ENCODE peak calls at places on chromosome X, in four cellular contexts. W, I, H and Z are unnamed samples.

GRCh38 chrX:154460326-154460725 is 2.2 kb downstream of the PLXNA3 start:
- DNase-seq in W (no peak), I (no peak), H (no peak), Z (no peak)

GRCh38 chrX:49272426-49272825 is 2.8 kb downstream of the PPP1R3F start:
- DNase-seq in W (no peak), I (no peak), H (no peak), Z (no peak)

GRCh38 chrX:12930150-12930549 is 23.7 kb downstream of the TLR8 start:
- DNase-seq in W (no peak), I (no peak), H (no peak), Z (no peak)

GRCh38 chrX:43552166-43552565 is 103.9 kb upstream of the MAOA start:
- DNase-seq in W (no peak), I (no peak), H (no peak), Z (no peak)

GRCh38 chrX:12685541-12685940 is 105.7 kb upstream of the PRPS2 start:
- DNase-seq in W (no peak), I (no peak), H (peak; percentile 9), Z (no peak)

GRCh38 chrX:40127052-40127451 is 29.3 kb upstream of the BCOR start:
- DNase-seq in W (no peak), I (no peak), H (no peak), Z (no peak)

GRCh38 chrX:64394874-64395567 is at the start of gene MTMR8:
- DNase-seq in W (peak; percentile 41), I (peak; percentile 60), H (no peak), Z (peak; percentile 81)

GRCh38 chrX:77160301-77160700 is 286.9 kb upstream of the FGF16 start:
- DNase-seq in W (no peak), I (no peak), H (no peak), Z (peak; percentile 74)

GRCh38 chrX:44876767-44877166 is 3.8 kb downstream of the KDM6A start:
- DNase-seq in W (no peak), I (no peak), H (no peak), Z (no peak)

GRCh38 chrX:68571292-68572256 is 72.7 kb downstream of the YIPF6 start:
- DNase-seq in W (no peak), I (no peak), H (peak; percentile 82), Z (no peak)

GRCh38 chrX:78315745-78316144 is 11.7 kb downstream of the CYSLTR1 start:
- DNase-seq in W (no peak), I (no peak), H (no peak), Z (no peak)

GRCh38 chrX:1546601-1547275 is 9.8 kb upstream of the P2RY8 start:
- DNase-seq in W (no peak), I (no peak), H (no peak), Z (no peak)

GRCh38 chrX:153704021-153704526 is 16.3 kb downstream of the SLC6A8 start:
- DNase-seq in W (no peak), I (no peak), H (no peak), Z (no peak)

GRCh38 chrX:15059488-15059887 is 186.3 kb downstream of the MOSPD2 start:
- DNase-seq in W (no peak), I (no peak), H (no peak), Z (no peak)

GRCh38 chrX:29530520-29530919 is 684.8 kb upstream of the MAGEB2 start:
- DNase-seq in W (no peak), I (no peak), H (peak; percentile 51), Z (no peak)

GRCh38 chrX:39814391-39814790 is 283.4 kb downstream of the BCOR start:
- DNase-seq in W (no peak), I (no peak), H (no peak), Z (no peak)

GRCh38 chrX:45584717-45585116 is 384.0 kb upstream of the DIPK2B start:
- DNase-seq in W (no peak), I (no peak), H (no peak), Z (no peak)

GRCh38 chrX:42028113-42028512 is 104.8 kb upstream of the CASK start:
- DNase-seq in W (no peak), I (no peak), H (no peak), Z (no peak)

GRCh38 chrX:73239242-73239641 is 24.6 kb upstream of the NAP1L2 start:
- DNase-seq in W (no peak), I (no peak), H (no peak), Z (no peak)

GRCh38 chrX:49256268-49256995 is 8.1 kb downstream of the FOXP3 start:
- DNase-seq in W (no peak), I (no peak), H (no peak), Z (no peak)

GRCh38 chrX:55201930-55202579 is 18.1 kb upstream of the PAGE5 start:
- DNase-seq in W (no peak), I (no peak), H (no peak), Z (no peak)

GRCh38 chrX:132292753-132293152 is 73.5 kb upstream of the RAP2C start:
- DNase-seq in W (no peak), I (no peak), H (peak; percentile 39), Z (no peak)

GRCh38 chrX:10749113-10749512 is 128.7 kb upstream of the MID1 start:
- DNase-seq in W (no peak), I (no peak), H (peak; percentile 58), Z (no peak)

GRCh38 chrX:42151808-42152207 is 228.5 kb upstream of the CASK start:
- DNase-seq in W (no peak), I (no peak), H (no peak), Z (no peak)